ENCODE peak calls at places on chromosomes 1 and 21, in four cellular contexts. P is colonic mucosa, Z is left lung, E is HCT116. W is an unnamed sample.

GRCh38 chr1:3333903-3334302 is 120.6 kb upstream of the ARHGEF16 start:
- DNase-seq in P (no peak), Z (peak), E (no peak), W (no peak)

GRCh38 chr1:34970829-34971228 is 14.3 kb downstream of the TMEM35B start:
- DNase-seq in P (no peak), Z (no peak), E (no peak), W (no peak)

GRCh38 chr1:162007485-162007884 is 16.2 kb downstream of the OLFML2B start:
- DNase-seq in P (no peak), Z (no peak), E (no peak), W (no peak)

GRCh38 chr1:240888039-240888786 is 276.3 kb upstream of the GREM2 start:
- DNase-seq in P (peak), Z (no peak), E (peak), W (no peak)

GRCh38 chr1:241684108-241684507 is 32.0 kb downstream of the WDR64 start:
- DNase-seq in P (no peak), Z (no peak), E (no peak), W (no peak)

GRCh38 chr1:31058012-31058411 is 7.5 kb downstream of the PUM1 start:
- DNase-seq in P (no peak), Z (no peak), E (no peak), W (no peak)

GRCh38 chr1:212791676-212792395 is at the start of the genes NSL1 and TATDN3:
- DNase-seq in P (peak), Z (peak), E (peak), W (peak)

GRCh38 chr1:160101717-160102522 is 3.5 kb upstream of the IGSF8 start:
- DNase-seq in P (no peak), Z (no peak), E (no peak), W (no peak)

GRCh38 chr1:232968965-232969364 is 18.6 kb downstream of the NTPCR start:
- DNase-seq in P (no peak), Z (no peak), E (no peak), W (no peak)

GRCh38 chr1:169106095-169106920 is at the start of gene ATP1B1:
- DNase-seq in P (peak), Z (peak), E (peak), W (peak)

DNA sequence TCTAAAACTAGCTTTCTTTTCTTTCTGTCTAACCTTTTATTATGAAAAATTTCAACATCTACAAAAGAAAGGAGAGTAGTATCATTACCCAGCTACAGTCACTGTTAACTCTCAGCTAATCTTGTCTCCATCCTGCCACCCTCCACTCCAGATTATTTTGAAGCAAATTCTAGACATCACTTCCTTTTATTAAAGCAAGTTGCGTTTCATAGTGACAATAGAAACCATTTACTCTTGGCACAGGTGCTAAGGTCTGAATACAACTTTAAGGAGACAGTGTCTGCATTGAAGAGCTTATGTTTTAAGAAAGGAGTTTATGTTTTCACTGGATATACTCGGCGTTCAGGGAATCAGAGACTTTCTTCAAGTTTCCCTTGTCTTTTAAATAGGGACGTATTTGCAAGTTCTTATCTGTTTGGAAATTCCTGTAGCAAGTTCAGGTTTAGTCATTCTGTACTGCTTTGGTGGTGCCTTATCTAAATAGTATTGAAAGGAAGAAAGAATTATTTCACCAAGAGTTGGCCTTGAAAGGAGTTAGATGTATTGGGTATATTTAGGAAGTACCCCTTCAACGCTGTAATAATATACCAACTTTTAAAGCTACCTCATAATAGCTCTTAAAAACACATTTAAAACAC is 42.7 kb downstream of the ITSN1 start:
- DNase-seq in P (no peak), Z (no peak), E (no peak), W (no peak)
- H3K4me3 ChIP-seq in P (no peak), Z (no peak), E (no peak), W (no peak)

DNA sequence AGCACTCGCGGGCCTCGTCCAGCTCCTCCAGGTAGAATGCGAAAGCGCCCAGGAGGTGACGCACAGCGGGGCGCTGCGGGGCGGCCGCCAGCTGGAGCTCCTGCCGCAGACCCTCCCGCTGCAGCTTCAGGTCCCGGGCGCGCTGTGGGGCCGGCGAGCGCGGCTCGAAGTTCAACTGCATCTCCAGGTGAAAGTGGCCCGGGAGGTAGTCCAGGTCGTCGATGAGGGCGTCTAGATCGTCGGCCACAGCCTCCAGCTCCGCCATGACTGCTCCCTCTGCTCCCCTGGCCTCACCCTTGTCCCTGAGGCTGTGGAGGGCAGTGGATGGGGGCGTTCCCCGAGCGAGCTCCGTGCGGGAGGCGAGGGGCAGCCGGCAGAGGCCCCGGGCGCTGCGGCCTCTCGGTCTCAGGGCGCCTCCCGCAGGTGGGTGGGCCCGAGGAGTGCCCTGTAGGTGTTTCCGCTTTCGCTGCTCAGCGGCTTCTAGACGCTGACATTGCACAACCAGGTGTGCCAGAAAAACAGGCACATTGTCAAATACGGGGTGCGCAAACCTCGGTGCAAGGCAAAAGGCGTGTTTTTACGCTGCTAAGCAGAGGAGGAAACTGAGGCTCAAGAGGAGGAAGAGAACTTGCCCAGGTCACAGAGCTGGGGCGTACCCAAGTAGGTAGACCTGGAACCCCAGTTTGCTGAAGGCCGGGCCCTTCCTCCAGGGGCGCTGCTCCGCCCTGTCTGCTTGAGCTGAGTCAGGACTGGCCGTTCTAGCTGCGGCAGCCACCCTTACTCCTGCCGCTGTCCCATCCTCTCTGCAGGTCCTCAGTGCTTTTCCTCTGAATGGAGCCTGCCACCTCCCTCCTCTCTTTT is at the start of gene TTC22:
- DNase-seq in P (peak), Z (peak), E (peak), W (no peak)
- H3K4me3 ChIP-seq in P (peak), Z (peak), E (peak), W (peak)

GRCh38 chr1:36802018-36802417 is 232.3 kb downstream of the GRIK3 start:
- DNase-seq in P (no peak), Z (no peak), E (no peak), W (no peak)

GRCh38 chr1:36805979-36806640 is 228.2 kb downstream of the GRIK3 start:
- DNase-seq in P (no peak), Z (no peak), E (no peak), W (no peak)

GRCh38 chr1:36804669-36805314 is 229.5 kb downstream of the GRIK3 start:
- DNase-seq in P (no peak), Z (peak), E (no peak), W (no peak)

GRCh38 chr1:36803870-36804560 is 230.3 kb downstream of the GRIK3 start:
- DNase-seq in P (no peak), Z (no peak), E (no peak), W (no peak)

DNA sequence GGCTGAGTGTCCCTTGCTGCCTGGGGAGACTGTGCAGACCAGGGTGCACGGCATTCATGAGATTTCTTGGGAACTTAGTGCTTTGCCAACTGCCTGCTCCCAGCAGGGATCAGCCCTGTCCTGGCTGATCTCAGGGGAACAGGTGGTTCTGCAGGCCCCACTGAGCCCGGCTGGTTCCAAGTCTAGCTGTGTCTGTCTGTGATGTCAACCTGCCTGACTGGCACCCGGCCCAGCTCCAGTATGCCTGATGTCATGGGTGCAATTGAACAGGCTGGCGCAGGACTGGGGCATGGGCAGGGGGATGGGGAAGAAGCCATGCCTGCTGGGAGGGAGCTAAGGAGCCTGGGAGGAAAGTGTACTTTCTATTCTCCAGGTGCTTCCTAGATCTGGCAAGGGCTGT is 227.1 kb downstream of the GRIK3 start:
- DNase-seq in P (no peak), Z (peak), E (no peak), W (peak)
- H3K4me3 ChIP-seq in P (no peak), Z (no peak), E (no peak), W (no peak)

GRCh38 chr1:235614442-235614954 is 35.1 kb downstream of the GNG4 start:
- DNase-seq in P (no peak), Z (peak), E (no peak), W (no peak)
- H3K4me3 ChIP-seq in P (no peak), Z (no peak), E (no peak), W (no peak)

GRCh38 chr1:246592695-246593094 is 26.4 kb downstream of the CNST start:
- DNase-seq in P (no peak), Z (no peak), E (no peak), W (no peak)
- H3K4me3 ChIP-seq in P (no peak), Z (no peak), E (no peak), W (no peak)

GRCh38 chr1:7886346-7886745 is 33.5 kb upstream of the UTS2 start:
- DNase-seq in P (no peak), Z (no peak), E (no peak), W (no peak)
- H3K4me3 ChIP-seq in P (peak), Z (peak), E (no peak), W (no peak)

GRCh38 chr1:200738348-200738732 is 353 bp upstream of the CAMSAP2 start:
- DNase-seq in P (no peak), Z (no peak), E (no peak), W (no peak)

GRCh38 chr1:200740291-200741212 is 1.9 kb downstream of the CAMSAP2 start:
- DNase-seq in P (no peak), Z (no peak), E (no peak), W (no peak)

GRCh38 chr1:200739499-200740290 is 1.0 kb downstream of the CAMSAP2 start:
- DNase-seq in P (peak), Z (peak), E (no peak), W (peak)

GRCh38 chr1:200738733-200739498 is at the start of gene CAMSAP2:
- DNase-seq in P (peak), Z (peak), E (peak), W (peak)

GRCh38 chr1:200737647-200738296 is 921 bp upstream of the CAMSAP2 start:
- DNase-seq in P (no peak), Z (no peak), E (no peak), W (no peak)
- H3K4me3 ChIP-seq in P (no peak), Z (peak), E (no peak), W (peak)

W was measured in dorsolateral prefrontal cortex.